ENCODE peak calls at places on chromosomes 5 and 9, in five cellular contexts. R is ACHN, L is T-helper 2 cell, Q is activated gamma-delta T cell treated with Interleukin-2 at 50 U/mL for 16 hours, X is B cell. J is an unnamed sample.

GRCh38 chr5:133358271-133358670 is 254.1 kb downstream of the FSTL4 start:
- DNase-seq in R (no peak), L (no peak), Q (no peak), X (no peak), J (no peak)

GRCh38 chr9:93121316-93122241 is 12.5 kb downstream of the NINJ1 start:
- DNase-seq in R (no peak), L (no peak), Q (no peak), X (peak), J (no peak)

GRCh38 chr9:81183763-81184162 is 505.6 kb downstream of the TLE1 start:
- DNase-seq in R (no peak), L (no peak), Q (no peak), X (no peak), J (no peak)

GRCh38 chr9:37468620-37469019 is 3.4 kb upstream of the ZBTB5 start:
- DNase-seq in R (no peak), L (no peak), Q (no peak), X (no peak), J (no peak)

GRCh38 chr5:173640166-173640804 is 23.8 kb upstream of the BOD1 start:
- DNase-seq in R (no peak), L (no peak), Q (no peak), X (no peak), J (no peak)

GRCh38 chr9:91211919-91212318 is 149.8 kb downstream of the AUH start:
- DNase-seq in R (no peak), L (no peak), Q (no peak), X (no peak), J (no peak)

GRCh38 chr9:89351584-89351983 is 33.3 kb downstream of the SECISBP2 start:
- DNase-seq in R (no peak), L (no peak), Q (no peak), X (no peak), J (no peak)

GRCh38 chr9:29332789-29333188 is 1759.5 kb upstream of the C9orf72 start:
- DNase-seq in R (peak), L (no peak), Q (no peak), X (no peak), J (no peak)

GRCh38 chr5:60538955-60539866 is 160.8 kb downstream of the DEPDC1B start:
- DNase-seq in R (no peak), L (no peak), Q (no peak), X (peak), J (no peak)

GRCh38 chr5:146130440-146131045 is 25.2 kb upstream of the PLAC8L1 start:
- DNase-seq in R (peak), L (no peak), Q (no peak), X (no peak), J (no peak)

GRCh38 chr5:122673343-122673742 is 101.5 kb upstream of the SNX2 start:
- DNase-seq in R (no peak), L (no peak), Q (no peak), X (no peak), J (no peak)

GRCh38 chr9:10612649-10613398 is at the start of gene PTPRD:
- DNase-seq in R (peak), L (no peak), Q (no peak), X (peak), J (no peak)

GRCh38 chr9:27478322-27478721 is 45.8 kb upstream of the IFNK start:
- DNase-seq in R (no peak), L (no peak), Q (no peak), X (no peak), J (no peak)

GRCh38 chr5:109312695-109313094 is 97.1 kb downstream of the PJA2 start:
- DNase-seq in R (no peak), L (no peak), Q (no peak), X (no peak), J (no peak)

GRCh38 chr9:88322906-88323566 is 65.2 kb upstream of the SPIN1 start:
- DNase-seq in R (no peak), L (no peak), Q (peak), X (no peak), J (peak)

GRCh38 chr9:20205821-20206220 is 416.5 kb downstream of the MLLT3 start:
- DNase-seq in R (no peak), L (no peak), Q (no peak), X (no peak), J (no peak)

GRCh38 chr9:99753436-99753835 is 68.2 kb upstream of the NR4A3 start:
- DNase-seq in R (no peak), L (no peak), Q (no peak), X (no peak), J (no peak)

GRCh38 chr9:122808141-122808540 is 8.2 kb downstream of the OR1K1 start:
- DNase-seq in R (no peak), L (no peak), Q (no peak), X (no peak), J (no peak)

GRCh38 chr5:36630201-36630968 is 24.0 kb downstream of the SLC1A3 start:
- DNase-seq in R (no peak), L (no peak), Q (no peak), X (no peak), J (no peak)